ENCODE peak calls at places on chromosomes 6 and 20, in six cellular contexts. One of them, this sample, is unnamed.

GRCh38 chr6:41497994-41498393 is 48.2 kb upstream of the FOXP4 start:
- DNase-seq in tibial artery: no peak
- DNase-seq in ovary: no peak
- DNase-seq in pancreas: no peak
- DNase-seq in germinal center: no peak
- DNase-seq in ACHN: no peak
- DNase-seq in this sample: no peak

GRCh38 chr6:137651591-137652335 is 157.6 kb upstream of the OLIG3 start:
- DNase-seq in pancreas: no peak
- DNase-seq in germinal center: no peak
- DNase-seq in ovary: no peak
- DNase-seq in ACHN: no peak
- DNase-seq in tibial artery: no peak
- DNase-seq in this sample: no peak

GRCh38 chr20:47605673-47606413 is 104.2 kb downstream of the NCOA3 start:
- DNase-seq in tibial artery: no peak
- DNase-seq in ACHN: no peak
- DNase-seq in germinal center: no peak
- DNase-seq in ovary: no peak
- DNase-seq in pancreas: no peak
- DNase-seq in this sample: no peak

GRCh38 chr20:10427060-10427692 is 6.8 kb downstream of the MKKS start:
- DNase-seq in ovary: peak
- DNase-seq in ACHN: peak
- DNase-seq in pancreas: peak
- DNase-seq in germinal center: peak
- DNase-seq in tibial artery: no peak
- DNase-seq in this sample: no peak

GRCh38 chr6:33208089-33208967 is at the start of gene RING1:
- DNase-seq in germinal center: peak
- DNase-seq in ACHN: peak
- DNase-seq in pancreas: peak
- DNase-seq in ovary: peak
- DNase-seq in tibial artery: peak
- DNase-seq in this sample: peak

GRCh38 chr20:55528482-55528881 is 476.8 kb downstream of the CBLN4 start:
- DNase-seq in ACHN: no peak
- DNase-seq in pancreas: no peak
- DNase-seq in ovary: no peak
- DNase-seq in germinal center: no peak
- DNase-seq in tibial artery: no peak
- DNase-seq in this sample: no peak

GRCh38 chr20:45888681-45889080 is 1.3 kb upstream of the SPATA25 start:
- DNase-seq in ovary: no peak
- DNase-seq in ACHN: no peak
- DNase-seq in tibial artery: no peak
- DNase-seq in pancreas: no peak
- DNase-seq in germinal center: no peak
- DNase-seq in this sample: no peak

GRCh38 chr6:146433881-146434741 is 109.5 kb upstream of the RAB32 start:
- DNase-seq in tibial artery: no peak
- DNase-seq in ACHN: no peak
- DNase-seq in ovary: no peak
- DNase-seq in pancreas: peak
- DNase-seq in germinal center: no peak
- DNase-seq in this sample: no peak

GRCh38 chr6:87151786-87152527 is 3.4 kb upstream of the ZNF292 start:
- DNase-seq in germinal center: peak
- DNase-seq in ovary: peak
- DNase-seq in pancreas: peak
- DNase-seq in ACHN: no peak
- DNase-seq in tibial artery: peak
- DNase-seq in this sample: peak

GRCh38 chr6:160919713-160920112 is 71.9 kb upstream of the MAP3K4 start:
- DNase-seq in tibial artery: no peak
- DNase-seq in pancreas: no peak
- DNase-seq in germinal center: no peak
- DNase-seq in ovary: no peak
- DNase-seq in ACHN: no peak
- DNase-seq in this sample: no peak

GRCh38 chr20:25273046-25273445 is 25.2 kb downstream of the PYGB start:
- DNase-seq in tibial artery: peak
- DNase-seq in ACHN: no peak
- DNase-seq in ovary: peak
- DNase-seq in germinal center: no peak
- DNase-seq in pancreas: peak
- DNase-seq in this sample: no peak

GRCh38 chr20:35917077-35917476 is 37.2 kb downstream of the SCAND1 start:
- DNase-seq in tibial artery: no peak
- DNase-seq in germinal center: no peak
- DNase-seq in pancreas: no peak
- DNase-seq in ACHN: no peak
- DNase-seq in ovary: no peak
- DNase-seq in this sample: no peak

GRCh38 chr6:132733814-132734213 is 20.0 kb upstream of the VNN1 start:
- DNase-seq in pancreas: no peak
- DNase-seq in tibial artery: no peak
- DNase-seq in ACHN: no peak
- DNase-seq in ovary: no peak
- DNase-seq in germinal center: no peak
- DNase-seq in this sample: no peak

GRCh38 chr6:137829641-137830083 is 37.4 kb upstream of the TNFAIP3 start:
- DNase-seq in tibial artery: no peak
- DNase-seq in pancreas: no peak
- DNase-seq in ovary: no peak
- DNase-seq in ACHN: no peak
- DNase-seq in germinal center: no peak
- DNase-seq in this sample: no peak

GRCh38 chr6:138115877-138116660 is 8.8 kb upstream of the PERP start:
- DNase-seq in tibial artery: no peak
- DNase-seq in germinal center: peak
- DNase-seq in ovary: peak
- DNase-seq in pancreas: no peak
- DNase-seq in ACHN: peak
- DNase-seq in this sample: peak

GRCh38 chr6:12009904-12010634 is 2.0 kb upstream of the HIVEP1 start:
- DNase-seq in tibial artery: no peak
- DNase-seq in ACHN: no peak
- DNase-seq in germinal center: no peak
- DNase-seq in ovary: no peak
- DNase-seq in pancreas: no peak
- DNase-seq in this sample: no peak

GRCh38 chr6:155152211-155153076 is 111.4 kb upstream of the CLDN20 start:
- DNase-seq in germinal center: no peak
- DNase-seq in ACHN: no peak
- DNase-seq in ovary: no peak
- DNase-seq in pancreas: no peak
- DNase-seq in tibial artery: no peak
- DNase-seq in this sample: no peak

GRCh38 chr6:165906-166305 is 126.4 kb upstream of the DUSP22 start:
- DNase-seq in germinal center: no peak
- DNase-seq in ovary: no peak
- DNase-seq in tibial artery: no peak
- DNase-seq in ACHN: no peak
- DNase-seq in pancreas: no peak
- DNase-seq in this sample: no peak

GRCh38 chr6:97133071-97133470 is 149.9 kb downstream of the MMS22L start:
- DNase-seq in germinal center: no peak
- DNase-seq in ovary: no peak
- DNase-seq in tibial artery: no peak
- DNase-seq in pancreas: peak
- DNase-seq in ACHN: no peak
- DNase-seq in this sample: no peak

GRCh38 chr20:33611106-33611505 is 51.0 kb upstream of the C20orf144 start:
- DNase-seq in ACHN: no peak
- DNase-seq in ovary: no peak
- DNase-seq in pancreas: no peak
- DNase-seq in germinal center: no peak
- DNase-seq in tibial artery: no peak
- DNase-seq in this sample: no peak